ENCODE peak calls at places on chromosomes 3 and 15, in five cellular contexts. One of them, this sample, is unnamed.

GRCh38 chr3:42266085-42266484 is at the start of gene CCK:
- DNase-seq in HCT116: no peak
- DNase-seq in SK-N-SH: no peak
- DNase-seq in K562: no peak
- DNase-seq in H1: no peak
- DNase-seq in this sample: no peak

GRCh38 chr3:46858996-46859710 is 4.1 kb downstream of the MYL3 start:
- DNase-seq in HCT116: no peak
- DNase-seq in SK-N-SH: no peak
- DNase-seq in K562: no peak
- DNase-seq in H1: peak; percentile 42
- DNase-seq in this sample: no peak

GRCh38 chr15:71691700-71692417 is 118.5 kb upstream of the NR2E3 start:
- DNase-seq in HCT116: no peak
- DNase-seq in SK-N-SH: no peak
- DNase-seq in K562: no peak
- DNase-seq in H1: no peak
- DNase-seq in this sample: peak; percentile 7

GRCh38 chr3:52455283-52456168 is at the start of gene NISCH:
- DNase-seq in HCT116: peak; percentile 40
- DNase-seq in SK-N-SH: peak; percentile 99
- DNase-seq in K562: peak; percentile 93
- DNase-seq in H1: peak; percentile 96
- DNase-seq in this sample: no peak

GRCh38 chr15:101198820-101199219 is 53.0 kb downstream of the CHSY1 start:
- DNase-seq in HCT116: no peak
- DNase-seq in SK-N-SH: no peak
- DNase-seq in K562: no peak
- DNase-seq in H1: no peak
- DNase-seq in this sample: no peak

GRCh38 chr15:76905855-76906254 is 715 bp upstream of the SCAPER start:
- DNase-seq in HCT116: no peak
- DNase-seq in SK-N-SH: peak; percentile 37
- DNase-seq in K562: no peak
- DNase-seq in H1: no peak
- DNase-seq in this sample: no peak

GRCh38 chr15:60454824-60455223 is 24.1 kb downstream of the ICE2 start:
- DNase-seq in HCT116: no peak
- DNase-seq in SK-N-SH: no peak
- DNase-seq in K562: no peak
- DNase-seq in H1: no peak
- DNase-seq in this sample: no peak

GRCh38 chr3:57659004-57659672 is 33.7 kb downstream of the DENND6A start:
- DNase-seq in HCT116: no peak
- DNase-seq in SK-N-SH: no peak
- DNase-seq in K562: no peak
- DNase-seq in H1: no peak
- DNase-seq in this sample: no peak

GRCh38 chr3:177358968-177359600 is 161.8 kb upstream of the TBL1XR1 start:
- DNase-seq in HCT116: peak; percentile 44
- DNase-seq in SK-N-SH: peak; percentile 47
- DNase-seq in K562: peak; percentile 47
- DNase-seq in H1: peak; percentile 76
- DNase-seq in this sample: peak; percentile 24

GRCh38 chr15:67511606-67512005 is 9.3 kb upstream of the C15orf61 start:
- DNase-seq in HCT116: no peak
- DNase-seq in SK-N-SH: no peak
- DNase-seq in K562: no peak
- DNase-seq in H1: no peak
- DNase-seq in this sample: no peak

GRCh38 chr3:69338891-69339290 is 47.0 kb downstream of the FRMD4B start:
- DNase-seq in HCT116: no peak
- DNase-seq in SK-N-SH: no peak
- DNase-seq in K562: no peak
- DNase-seq in H1: no peak
- DNase-seq in this sample: no peak

GRCh38 chr15:70853855-70854668 is at the start of gene LARP6:
- DNase-seq in HCT116: no peak
- DNase-seq in SK-N-SH: peak; percentile 96
- DNase-seq in K562: no peak
- DNase-seq in H1: peak; percentile 85
- DNase-seq in this sample: no peak

GRCh38 chr3:53049987-53050386 is 4.1 kb upstream of the SFMBT1 start:
- DNase-seq in HCT116: no peak
- DNase-seq in SK-N-SH: no peak
- DNase-seq in K562: no peak
- DNase-seq in H1: peak; percentile 19
- DNase-seq in this sample: no peak

GRCh38 chr3:117246771-117247555 is 537.4 kb downstream of the TUSC7 start:
- DNase-seq in HCT116: no peak
- DNase-seq in SK-N-SH: no peak
- DNase-seq in K562: no peak
- DNase-seq in H1: no peak
- DNase-seq in this sample: no peak

GRCh38 chr15:73686781-73687256 is 2.6 kb downstream of the CD276 start:
- DNase-seq in HCT116: no peak
- DNase-seq in SK-N-SH: no peak
- DNase-seq in K562: peak; percentile 22
- DNase-seq in H1: no peak
- DNase-seq in this sample: no peak

GRCh38 chr15:74417230-74417629 is 16.5 kb downstream of the SEMA7A start:
- DNase-seq in HCT116: no peak
- DNase-seq in SK-N-SH: no peak
- DNase-seq in K562: no peak
- DNase-seq in H1: no peak
- DNase-seq in this sample: no peak

GRCh38 chr3:149572796-149573414 is 84.9 kb downstream of the WWTR1 start:
- DNase-seq in HCT116: no peak
- DNase-seq in SK-N-SH: no peak
- DNase-seq in K562: no peak
- DNase-seq in H1: no peak
- DNase-seq in this sample: no peak

GRCh38 chr15:80061581-80061980 is 2.1 kb downstream of the ZFAND6 start:
- DNase-seq in HCT116: no peak
- DNase-seq in SK-N-SH: no peak
- DNase-seq in K562: no peak
- DNase-seq in H1: no peak
- DNase-seq in this sample: no peak

GRCh38 chr3:42314411-42314810 is 48.4 kb upstream of the CCK start:
- DNase-seq in HCT116: peak; percentile 21
- DNase-seq in SK-N-SH: no peak
- DNase-seq in K562: no peak
- DNase-seq in H1: no peak
- DNase-seq in this sample: no peak

GRCh38 chr15:38638841-38639240 is 74.2 kb upstream of the RASGRP1 start:
- DNase-seq in HCT116: no peak
- DNase-seq in SK-N-SH: no peak
- DNase-seq in K562: no peak
- DNase-seq in H1: no peak
- DNase-seq in this sample: no peak

GRCh38 chr3:9902372-9903237 is at the start of gene IL17RE:
- DNase-seq in HCT116: no peak
- DNase-seq in SK-N-SH: no peak
- DNase-seq in K562: peak; percentile 63
- DNase-seq in H1: peak; percentile 73
- DNase-seq in this sample: no peak

GRCh38 chr3:15630646-15631350 is 29.3 kb downstream of the BTD start:
- DNase-seq in HCT116: no peak
- DNase-seq in SK-N-SH: peak; percentile 26
- DNase-seq in K562: peak; percentile 50
- DNase-seq in H1: no peak
- DNase-seq in this sample: no peak

GRCh38 chr3:128343287-128344045 is 123.2 kb downstream of the DNAJB8 start:
- DNase-seq in HCT116: no peak
- DNase-seq in SK-N-SH: peak; percentile 63
- DNase-seq in K562: peak; percentile 80
- DNase-seq in H1: no peak
- DNase-seq in this sample: peak; percentile 7

GRCh38 chr15:57537072-57537471 is 54.6 kb upstream of the MYZAP start:
- DNase-seq in HCT116: peak; percentile 10
- DNase-seq in SK-N-SH: no peak
- DNase-seq in K562: no peak
- DNase-seq in H1: no peak
- DNase-seq in this sample: no peak

GRCh38 chr15:50879016-50879415 is 29.5 kb upstream of the AP4E1 start:
- DNase-seq in HCT116: no peak
- DNase-seq in SK-N-SH: no peak
- DNase-seq in K562: no peak
- DNase-seq in H1: no peak
- DNase-seq in this sample: no peak

GRCh38 chr3:43856761-43857160 is 166.0 kb downstream of the ABHD5 start:
- DNase-seq in HCT116: no peak
- DNase-seq in SK-N-SH: no peak
- DNase-seq in K562: no peak
- DNase-seq in H1: no peak
- DNase-seq in this sample: no peak
- TF ChIP-seq SIN3A in HCT116: no peak
- TF ChIP-seq SIN3A in SK-N-SH: no peak
- TF ChIP-seq SIN3A in K562: no peak
- TF ChIP-seq SIN3A in H1: no peak
- TF ChIP-seq SIN3A in this sample: no peak

DNA sequence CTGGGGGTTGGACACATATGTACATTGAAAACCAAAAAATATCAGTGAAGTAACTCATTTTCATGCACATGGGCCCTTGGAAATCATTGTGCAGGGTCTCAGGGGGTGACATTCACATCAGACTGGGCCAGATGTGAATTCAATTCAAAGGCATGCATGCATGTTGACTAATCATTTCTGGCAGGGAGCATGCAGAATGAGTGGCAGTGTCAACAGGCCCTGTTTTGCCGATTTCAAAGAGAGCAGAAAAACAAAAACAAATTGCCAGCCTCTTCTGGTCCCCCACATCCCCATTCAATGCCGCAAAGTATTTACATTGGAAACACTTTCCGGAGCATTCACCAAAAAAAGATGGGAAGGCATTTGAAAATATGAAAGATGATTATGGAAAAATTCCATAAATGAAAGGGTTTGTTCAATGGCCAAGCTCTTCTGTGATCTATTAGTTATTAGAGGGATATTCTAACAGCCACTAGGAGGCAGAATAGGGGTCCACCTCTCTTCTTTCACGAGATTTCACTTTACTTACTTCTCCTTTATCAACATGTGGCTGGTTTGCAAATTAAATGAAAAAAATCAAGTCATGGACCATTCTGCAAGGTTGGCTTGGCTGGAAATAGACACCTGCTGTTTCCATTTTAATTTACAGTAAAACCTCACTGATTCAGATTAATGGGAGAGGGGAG is 119.9 kb upstream of the FEZF2 start:
- DNase-seq in HCT116: no peak
- DNase-seq in SK-N-SH: peak; percentile 11
- DNase-seq in K562: peak; percentile 3
- DNase-seq in H1: no peak
- DNase-seq in this sample: no peak
- TF ChIP-seq CTCF in HCT116: peak; percentile 48
- TF ChIP-seq CTCF in SK-N-SH: peak; percentile 48
- TF ChIP-seq CTCF in K562: no peak
- TF ChIP-seq CTCF in H1: no peak
- TF ChIP-seq CTCF in this sample: no peak

GRCh38 chr3:13581485-13582365 is 32.8 kb downstream of the FBLN2 start:
- DNase-seq in HCT116: no peak
- DNase-seq in SK-N-SH: no peak
- DNase-seq in K562: no peak
- DNase-seq in H1: no peak
- DNase-seq in this sample: no peak

GRCh38 chr3:13579089-13579488 is 30.2 kb downstream of the FBLN2 start:
- DNase-seq in HCT116: no peak
- DNase-seq in SK-N-SH: no peak
- DNase-seq in K562: no peak
- DNase-seq in H1: no peak
- DNase-seq in this sample: no peak

GRCh38 chr3:13582366-13583250 is 33.7 kb downstream of the FBLN2 start:
- DNase-seq in HCT116: no peak
- DNase-seq in SK-N-SH: peak; percentile 81
- DNase-seq in K562: no peak
- DNase-seq in H1: no peak
- DNase-seq in this sample: no peak

GRCh38 chr3:13578246-13578645 is 29.3 kb downstream of the FBLN2 start:
- DNase-seq in HCT116: no peak
- DNase-seq in SK-N-SH: no peak
- DNase-seq in K562: no peak
- DNase-seq in H1: no peak
- DNase-seq in this sample: no peak

GRCh38 chr3:13580256-13581023 is 31.5 kb downstream of the FBLN2 start:
- DNase-seq in HCT116: no peak
- DNase-seq in SK-N-SH: no peak
- DNase-seq in K562: no peak
- DNase-seq in H1: no peak
- DNase-seq in this sample: no peak
- TF ChIP-seq POLR2AphosphoS5 in HCT116: no peak
- TF ChIP-seq POLR2AphosphoS5 in SK-N-SH: no peak
- TF ChIP-seq POLR2AphosphoS5 in K562: no peak
- TF ChIP-seq POLR2AphosphoS5 in H1: no peak
- TF ChIP-seq POLR2AphosphoS5 in this sample: no peak

DNA sequence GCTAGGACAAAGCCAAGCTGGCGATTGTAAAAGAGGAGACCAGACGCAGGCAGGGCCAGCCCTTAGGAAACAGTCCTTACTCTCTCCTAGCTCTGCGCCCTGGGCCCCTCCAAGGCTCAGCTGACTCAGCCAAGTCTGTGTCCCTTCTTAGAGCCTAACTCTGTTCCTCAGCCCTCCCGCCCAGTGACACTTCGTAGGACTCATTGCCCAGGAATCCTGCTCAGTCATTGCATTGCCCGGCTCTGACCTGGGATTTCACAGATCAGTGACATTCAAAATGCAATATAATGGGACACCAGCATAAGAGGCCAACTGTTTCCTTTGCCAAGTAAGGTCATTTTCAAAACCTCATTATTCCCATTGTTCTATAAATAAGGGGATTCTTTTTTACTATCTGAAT is 244.1 kb downstream of the TLE3 start:
- DNase-seq in HCT116: peak; percentile 74
- DNase-seq in SK-N-SH: no peak
- DNase-seq in K562: no peak
- DNase-seq in H1: no peak
- DNase-seq in this sample: peak; percentile 58
- TF ChIP-seq SIN3A in HCT116: no peak
- TF ChIP-seq SIN3A in SK-N-SH: no peak
- TF ChIP-seq SIN3A in K562: no peak
- TF ChIP-seq SIN3A in H1: no peak
- TF ChIP-seq SIN3A in this sample: no peak

GRCh38 chr3:43699864-43700263 is 9.1 kb downstream of the ABHD5 start:
- DNase-seq in HCT116: no peak
- DNase-seq in SK-N-SH: peak; percentile 8
- DNase-seq in K562: no peak
- DNase-seq in H1: no peak
- DNase-seq in this sample: no peak
- TF ChIP-seq CTCF in HCT116: peak; percentile 59
- TF ChIP-seq CTCF in SK-N-SH: peak; percentile 47
- TF ChIP-seq CTCF in K562: peak; percentile 42
- TF ChIP-seq CTCF in H1: no peak
- TF ChIP-seq CTCF in this sample: peak; percentile 34

GRCh38 chr3:63967675-63968611 is 55.4 kb downstream of the PSMD6 start:
- DNase-seq in HCT116: no peak
- DNase-seq in SK-N-SH: peak; percentile 13
- DNase-seq in K562: peak; percentile 13
- DNase-seq in H1: no peak
- DNase-seq in this sample: no peak
- TF ChIP-seq POLR2AphosphoS5 in HCT116: no peak
- TF ChIP-seq POLR2AphosphoS5 in SK-N-SH: no peak
- TF ChIP-seq POLR2AphosphoS5 in K562: no peak
- TF ChIP-seq POLR2AphosphoS5 in H1: no peak
- TF ChIP-seq POLR2AphosphoS5 in this sample: no peak

GRCh38 chr3:109175411-109175810 is 38.9 kb downstream of the C3orf85 start:
- DNase-seq in HCT116: no peak
- DNase-seq in SK-N-SH: no peak
- DNase-seq in K562: no peak
- DNase-seq in H1: no peak
- DNase-seq in this sample: no peak
- TF ChIP-seq SIN3A in HCT116: no peak
- TF ChIP-seq SIN3A in SK-N-SH: no peak
- TF ChIP-seq SIN3A in K562: no peak
- TF ChIP-seq SIN3A in H1: no peak
- TF ChIP-seq SIN3A in this sample: no peak

This sample was measured in Panc1.